ENCODE peak calls at places on chromosome 19, in ten cellular contexts. B is NCI-H187 treated with DMSO at 0.1 percent for 48 hours; L is T-helper 17 cell; Q is amniotic stem cell; Y is activated CD4-positive, alpha-beta T cell treated with anti-CD3 and anti-CD28 coated beads for 24 hours; T is HCT116; W is stromal cell of bone marrow; V is activated T-cell treated with anti-CD3 and anti-CD28 coated beads, Interleukin-2, amount 50 U/mL, for 72 hours; H is stimulated activated CD8-positive, alpha-beta memory T cell treated with anti-CD3 and anti-CD28 coated beads, Interleukin-15, amount 100 ng/mL, for 24 hours; P is astrocyte of the spinal cord. E is an unnamed sample.

GRCh38 chr19:4969772-4970531 is 1.0 kb downstream of the KDM4B start:
- DNase-seq in B (no peak), L (no peak), Q (no peak), Y (no peak), T (no peak), W (no peak), V (peak; percentile 15), H (no peak), P (peak; percentile 18), E (no peak)

GRCh38 chr19:39024875-39025641 is 7.3 kb downstream of the FBXO27 start:
- DNase-seq in B (no peak), L (no peak), Q (no peak), Y (no peak), T (no peak), W (no peak), V (no peak), H (no peak), P (no peak), E (no peak)

GRCh38 chr19:29532956-29533355 is 7.2 kb downstream of the VSTM2B start:
- DNase-seq in B (no peak), L (no peak), Q (no peak), Y (no peak), T (no peak), W (no peak), V (no peak), H (no peak), P (no peak), E (no peak)

GRCh38 chr19:8840708-8841107 is 8.5 kb downstream of the MBD3L1 start:
- DNase-seq in B (no peak), L (no peak), Q (no peak), Y (no peak), T (no peak), W (no peak), V (no peak), H (no peak), P (no peak), E (no peak)

GRCh38 chr19:17391371-17392151 is 2.4 kb downstream of the CCDC194 start:
- DNase-seq in B (no peak), L (no peak), Q (no peak), Y (no peak), T (no peak), W (no peak), V (no peak), H (no peak), P (no peak), E (no peak)

GRCh38 chr19:493391-494170 is 2.7 kb upstream of the MADCAM1 start:
- DNase-seq in B (no peak), L (no peak), Q (no peak), Y (no peak), T (no peak), W (no peak), V (no peak), H (no peak), P (no peak), E (no peak)

GRCh38 chr19:55486971-55487883 is 1.0 kb upstream of the SSC5D start:
- DNase-seq in B (no peak), L (no peak), Q (peak; percentile 74), Y (no peak), T (no peak), W (peak; percentile 95), V (peak; percentile 39), H (no peak), P (peak; percentile 96), E (no peak)

GRCh38 chr19:56106397-56106849 is 14.7 kb downstream of the ZNF787 start:
- DNase-seq in B (no peak), L (no peak), Q (no peak), Y (no peak), T (no peak), W (no peak), V (no peak), H (no peak), P (no peak), E (no peak)

GRCh38 chr19:3284759-3285646 is 60.5 kb downstream of the CELF5 start:
- DNase-seq in B (peak; percentile 26), L (peak; percentile 59), Q (no peak), Y (peak; percentile 49), T (peak; percentile 96), W (no peak), V (peak; percentile 95), H (peak; percentile 57), P (peak; percentile 39), E (peak; percentile 58)

GRCh38 chr19:46031781-46032596 is 8.8 kb downstream of the IGFL4 start:
- DNase-seq in B (no peak), L (no peak), Q (no peak), Y (no peak), T (no peak), W (no peak), V (no peak), H (no peak), P (no peak), E (no peak)

GRCh38 chr19:43699506-43700367 is 16.1 kb upstream of the IRGC start:
- DNase-seq in B (no peak), L (no peak), Q (no peak), Y (no peak), T (no peak), W (no peak), V (no peak), H (no peak), P (peak; percentile 43), E (no peak)

GRCh38 chr19:38143847-38144246 is 80.2 kb downstream of the DPF1 start:
- DNase-seq in B (no peak), L (no peak), Q (no peak), Y (no peak), T (no peak), W (no peak), V (no peak), H (no peak), P (no peak), E (no peak)

GRCh38 chr19:29214411-29214810 is 1.5 kb upstream of the UQCRFS1 start:
- DNase-seq in B (no peak), L (no peak), Q (no peak), Y (no peak), T (no peak), W (no peak), V (no peak), H (no peak), P (no peak), E (no peak)

GRCh38 chr19:35939307-35940077 is 3.3 kb downstream of the LRFN3 start:
- DNase-seq in B (no peak), L (no peak), Q (no peak), Y (no peak), T (no peak), W (no peak), V (no peak), H (no peak), P (no peak), E (no peak)

GRCh38 chr19:39370735-39371134 is 20.2 kb downstream of the PAF1 start:
- DNase-seq in B (no peak), L (no peak), Q (no peak), Y (no peak), T (no peak), W (no peak), V (no peak), H (no peak), P (no peak), E (no peak)

GRCh38 chr19:40078377-40078776 is 12.4 kb downstream of the ZNF780A start:
- DNase-seq in B (no peak), L (no peak), Q (no peak), Y (no peak), T (no peak), W (no peak), V (no peak), H (no peak), P (no peak), E (no peak)

GRCh38 chr19:49602806-49603205 is 11.8 kb downstream of the PRR12 start:
- DNase-seq in B (no peak), L (no peak), Q (no peak), Y (no peak), T (no peak), W (no peak), V (no peak), H (no peak), P (no peak), E (no peak)

GRCh38 chr19:1168877-1169791 is 4.9 kb downstream of the SBNO2 start:
- DNase-seq in B (no peak), L (no peak), Q (peak; percentile 54), Y (no peak), T (no peak), W (peak; percentile 47), V (no peak), H (no peak), P (peak; percentile 54), E (no peak)

GRCh38 chr19:40089462-40089861 is 1.3 kb downstream of the ZNF780A start:
- DNase-seq in B (no peak), L (no peak), Q (no peak), Y (no peak), T (no peak), W (peak; percentile 38), V (no peak), H (no peak), P (peak; percentile 24), E (no peak)

GRCh38 chr19:31512403-31512970 is 163.3 kb upstream of the TSHZ3 start:
- DNase-seq in B (no peak), L (no peak), Q (no peak), Y (no peak), T (no peak), W (no peak), V (no peak), H (no peak), P (no peak), E (no peak)

GRCh38 chr19:10450853-10451609 is 30.7 kb downstream of the PDE4A start:
- DNase-seq in B (no peak), L (no peak), Q (no peak), Y (no peak), T (no peak), W (no peak), V (no peak), H (no peak), P (no peak), E (peak; percentile 20)

GRCh38 chr19:56930647-56931592 is 90.4 kb upstream of the PEG3 start:
- DNase-seq in B (no peak), L (no peak), Q (no peak), Y (no peak), T (no peak), W (no peak), V (no peak), H (no peak), P (no peak), E (no peak)